ENCODE peak calls at places on chromosomes 1 and 21, in five cellular contexts. R is GM23248; J is upper lobe of left lung; O is effector memory CD4-positive, alpha-beta T cell; N is A549. G is an unnamed sample.

GRCh38 chr1:57423135-57424131 is at the start of gene DAB1:
- DNase-seq in R (peak; percentile 43), J (peak; percentile 81), O (no peak), N (no peak), G (no peak)

GRCh38 chr1:247077768-247078314 is 770 bp downstream of the ZNF670 start:
- DNase-seq in R (peak; percentile 45), J (no peak), O (no peak), N (no peak), G (no peak)

GRCh38 chr1:64538389-64538788 is 68.5 kb downstream of the CACHD1 start:
- DNase-seq in R (no peak), J (no peak), O (no peak), N (no peak), G (no peak)

GRCh38 chr21:45253180-45253579 is 34.5 kb downstream of the POFUT2 start:
- DNase-seq in R (peak; percentile 69), J (no peak), O (no peak), N (no peak), G (peak; percentile 47)

GRCh38 chr1:32997381-32997891 is 32.8 kb upstream of the RNF19B start:
- DNase-seq in R (peak; percentile 89), J (no peak), O (no peak), N (no peak), G (no peak)

GRCh38 chr1:117017648-117018047 is 16.1 kb downstream of the CD101 start:
- DNase-seq in R (no peak), J (no peak), O (no peak), N (no peak), G (peak; percentile 75)

GRCh38 chr21:37136261-37136660 is 63.2 kb downstream of the TTC3 start:
- DNase-seq in R (no peak), J (no peak), O (no peak), N (no peak), G (no peak)

GRCh38 chr1:37732111-37732780 is 32.7 kb downstream of the EPHA10 start:
- DNase-seq in R (no peak), J (no peak), O (no peak), N (no peak), G (no peak)

GRCh38 chr1:193434319-193434718 is 247.9 kb upstream of the B3GALT2 start:
- DNase-seq in R (no peak), J (no peak), O (no peak), N (no peak), G (no peak)

GRCh38 chr1:158177705-158178450 is 2.8 kb upstream of the CD1D start:
- DNase-seq in R (peak; percentile 61), J (peak; percentile 98), O (no peak), N (peak; percentile 57), G (peak; percentile 91)

GRCh38 chr1:226064816-226065248 is 2.3 kb downstream of the H3-3A start:
- DNase-seq in R (peak; percentile 82), J (no peak), O (no peak), N (peak; percentile 65), G (peak; percentile 71)

GRCh38 chr1:179090522-179090921 is 8.7 kb downstream of the TOR3A start:
- DNase-seq in R (peak; percentile 57), J (no peak), O (no peak), N (no peak), G (no peak)

GRCh38 chr1:34889705-34890104 is 30.2 kb upstream of the SMIM12 start:
- DNase-seq in R (no peak), J (no peak), O (no peak), N (no peak), G (no peak)

GRCh38 chr1:211133393-211133840 is 531 bp downstream of the KCNH1 start:
- DNase-seq in R (peak; percentile 49), J (peak; percentile 73), O (no peak), N (no peak), G (peak; percentile 24)

GRCh38 chr1:228297822-228298221 is 90.0 kb downstream of the OBSCN start:
- DNase-seq in R (no peak), J (no peak), O (no peak), N (no peak), G (no peak)

GRCh38 chr1:76998582-76999189 is 131.4 kb downstream of the ST6GALNAC5 start:
- DNase-seq in R (peak; percentile 91), J (no peak), O (no peak), N (peak; percentile 36), G (no peak)

GRCh38 chr1:101105877-101106276 is 80.3 kb upstream of the DPH5 start:
- DNase-seq in R (peak; percentile 57), J (no peak), O (no peak), N (no peak), G (no peak)

GRCh38 chr1:231359113-231359512 is 21.0 kb downstream of the SPRTN start:
- DNase-seq in R (peak; percentile 98), J (no peak), O (no peak), N (peak; percentile 39), G (no peak)

GRCh38 chr1:100526894-100527293 is 11.0 kb upstream of the GPR88 start:
- DNase-seq in R (no peak), J (no peak), O (no peak), N (no peak), G (no peak)

GRCh38 chr1:234065794-234066447 is 161.4 kb downstream of the SLC35F3 start:
- DNase-seq in R (peak; percentile 82), J (no peak), O (peak; percentile 13), N (peak; percentile 76), G (peak; percentile 82)

GRCh38 chr1:25194576-25195020 is 37.7 kb downstream of the SYF2 start:
- DNase-seq in R (no peak), J (no peak), O (no peak), N (no peak), G (no peak)

GRCh38 chr1:37925316-37925715 is 21.5 kb downstream of the INPP5B start:
- DNase-seq in R (no peak), J (no peak), O (no peak), N (no peak), G (no peak)

GRCh38 chr1:217542136-217542777 is 88.6 kb downstream of the GPATCH2 start:
- DNase-seq in R (no peak), J (no peak), O (no peak), N (no peak), G (no peak)

GRCh38 chr21:31875424-31876097 is 2.7 kb downstream of the HUNK start:
- DNase-seq in R (peak; percentile 64), J (no peak), O (no peak), N (no peak), G (peak; percentile 43)

GRCh38 chr1:26998319-26999300 is 5.1 kb downstream of the TRNP1 start:
- DNase-seq in R (peak; percentile 77), J (peak; percentile 27), O (no peak), N (peak; percentile 67), G (no peak)

GRCh38 chr21:18138507-18138906 is 106.1 kb upstream of the CHODL start:
- DNase-seq in R (no peak), J (no peak), O (no peak), N (no peak), G (no peak)

GRCh38 chr1:235093013-235093618 is 35.5 kb downstream of the TOMM20 start:
- DNase-seq in R (peak; percentile 78), J (peak; percentile 73), O (no peak), N (peak; percentile 80), G (peak; percentile 93)

GRCh38 chr1:16443975-16444745 is 3.6 kb downstream of the NECAP2 start:
- DNase-seq in R (no peak), J (no peak), O (no peak), N (no peak), G (no peak)

GRCh38 chr1:55640708-55641473 is 425.7 kb upstream of the USP24 start:
- DNase-seq in R (peak; percentile 81), J (no peak), O (no peak), N (no peak), G (peak; percentile 17)

GRCh38 chr1:47651311-47652089 is 213.7 kb downstream of the FOXD2 start:
- DNase-seq in R (no peak), J (no peak), O (no peak), N (no peak), G (no peak)

GRCh38 chr21:25756190-25756932 is 21.6 kb downstream of the GABPA start:
- DNase-seq in R (no peak), J (no peak), O (no peak), N (no peak), G (no peak)

GRCh38 chr1:230315099-230315498 is 111.0 kb downstream of the PGBD5 start:
- DNase-seq in R (no peak), J (peak; percentile 28), O (no peak), N (no peak), G (no peak)

DNA sequence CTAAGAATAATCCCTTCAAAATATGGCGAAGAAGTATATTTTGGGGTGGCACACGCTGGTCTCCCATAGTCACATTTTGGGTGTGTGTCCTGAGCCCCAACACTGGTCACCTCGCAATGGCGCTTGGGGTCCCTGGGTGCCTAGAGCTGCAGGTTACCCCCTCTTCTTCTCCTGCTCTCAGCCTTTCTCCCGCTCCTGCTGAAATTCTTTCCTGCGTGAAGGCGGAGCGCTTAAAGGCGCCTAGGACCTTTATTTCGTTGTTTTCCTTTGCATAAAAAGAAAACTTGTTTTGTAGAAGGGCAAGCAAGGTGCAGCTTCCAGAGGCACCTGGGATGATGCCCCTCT is 339 bp upstream of the PIK3CD start:
- DNase-seq in R (no peak), J (no peak), O (no peak), N (no peak), G (no peak)
- H3K4me3 ChIP-seq in R (peak overlapping the region; percentile 73), J (peak overlapping the region; percentile 58), O (peak overlapping the region; percentile 81), N (peak overlapping the region; percentile 47), G (peak overlapping the region; percentile 51)

DNA sequence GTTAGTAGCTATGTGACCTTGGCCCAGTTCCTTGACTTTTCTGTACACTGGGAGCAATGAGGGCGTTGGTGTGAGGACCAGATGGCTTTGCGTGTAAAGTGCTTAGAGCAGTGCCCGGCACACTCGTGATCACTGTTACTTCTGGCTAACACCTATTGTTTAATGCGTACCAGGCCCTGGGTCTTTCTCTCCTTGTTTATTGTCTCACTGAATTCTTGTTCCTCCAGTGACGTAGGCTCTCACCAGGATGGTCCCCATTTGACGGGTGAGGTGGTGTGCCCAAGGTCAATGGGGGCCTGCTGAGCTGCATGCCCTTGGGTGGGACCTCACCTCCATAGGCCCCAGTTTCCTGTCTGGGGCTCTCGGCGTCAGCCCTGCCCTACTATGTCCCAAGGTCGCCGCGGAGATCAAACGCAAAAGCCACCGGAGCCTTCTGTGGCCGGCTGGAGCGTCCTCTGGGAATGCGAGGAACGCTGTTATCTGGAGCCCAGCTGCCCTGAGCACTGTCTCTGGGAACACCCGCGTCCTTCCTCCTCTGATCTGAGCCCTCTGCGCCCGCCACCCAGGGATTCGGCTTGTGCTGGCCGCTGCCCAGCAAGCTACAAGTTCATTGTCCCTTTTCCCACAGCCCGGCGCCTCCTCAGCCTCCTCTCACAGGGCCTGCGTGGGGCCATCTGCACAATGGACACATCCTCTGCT is 28.9 kb downstream of the ALPL start:
- DNase-seq in R (peak; percentile 31), J (peak; percentile 68), O (no peak), N (no peak), G (peak; percentile 88)
- H3K27ac ChIP-seq in R (no peak overlapping the region), J (peak overlapping the region; percentile 32), O (no peak overlapping the region), N (no peak overlapping the region), G (peak overlapping the region; percentile 1)

GRCh38 chr1:204350265-204350664 is 9.5 kb downstream of the PLEKHA6 start:
- DNase-seq in R (no peak), J (no peak), O (no peak), N (no peak), G (no peak)
- H3K4me3 ChIP-seq in R (peak overlapping the region; percentile 45), J (no peak overlapping the region), O (no peak overlapping the region), N (no peak overlapping the region), G (no peak overlapping the region)

DNA sequence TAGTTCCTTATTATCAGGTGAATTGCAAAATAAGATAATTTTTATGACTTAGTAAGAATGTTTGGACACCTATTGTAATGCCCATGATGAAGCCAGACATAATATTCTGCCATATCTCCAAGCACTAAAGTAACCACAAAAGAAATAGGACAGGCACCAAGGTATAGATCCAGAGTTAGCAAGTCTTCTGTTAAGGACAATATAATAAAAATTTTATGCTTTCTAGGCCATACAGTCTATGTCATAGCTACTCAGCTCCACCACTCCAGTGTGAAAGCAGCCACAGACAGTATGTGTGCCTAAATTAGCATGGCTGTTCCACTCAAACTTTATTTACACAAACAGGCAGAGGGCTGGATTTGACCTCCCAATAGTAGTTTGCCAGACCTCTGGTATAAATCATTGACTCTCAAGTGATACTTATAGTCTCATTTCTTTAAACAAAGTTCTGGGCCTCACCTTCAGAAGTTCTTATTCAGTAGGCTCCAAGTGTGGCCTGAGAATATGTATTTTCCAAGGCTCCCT is 88.3 kb downstream of the SCMH1 start:
- DNase-seq in R (no peak), J (no peak), O (no peak), N (no peak), G (no peak)
- H3K27ac ChIP-seq in R (peak overlapping the region; percentile 73), J (no peak overlapping the region), O (no peak overlapping the region), N (peak overlapping the region; percentile 95), G (no peak overlapping the region)